ENCODE peak calls at places on chromosomes 13 and 19, in ten cellular contexts. T, V, C, K, H, D, F, R, G and M are unnamed samples.

GRCh38 chr19:50311723-50312635 is 17.2 kb downstream of the KCNC3 start:
- DNase-seq in T (no peak), V (no peak), C (no peak), K (no peak), H (no peak), D (no peak), F (no peak), R (no peak), G (no peak), M (no peak)

GRCh38 chr13:92768592-92768991 is 458.0 kb upstream of the GPC6 start:
- DNase-seq in T (no peak), V (no peak), C (no peak), K (no peak), H (no peak), D (no peak), F (no peak), R (no peak), G (no peak), M (no peak)

GRCh38 chr13:108534728-108535127 is 94.7 kb upstream of the MYO16 start:
- DNase-seq in T (no peak), V (no peak), C (no peak), K (no peak), H (no peak), D (no peak), F (no peak), R (no peak), G (no peak), M (no peak)

GRCh38 chr13:29993716-29994488 is 143.5 kb upstream of the UBL3 start:
- DNase-seq in T (no peak), V (peak), C (peak), K (no peak), H (no peak), D (no peak), F (no peak), R (no peak), G (no peak), M (no peak)

GRCh38 chr19:19366691-19367396 is 38.6 kb upstream of the GATAD2A start:
- DNase-seq in T (peak), V (peak), C (no peak), K (peak), H (peak), D (peak), F (peak), R (peak), G (peak), M (peak)

GRCh38 chr13:23567792-23568480 is 2.3 kb upstream of the TNFRSF19 start:
- DNase-seq in T (no peak), V (no peak), C (no peak), K (no peak), H (no peak), D (no peak), F (no peak), R (no peak), G (no peak), M (no peak)

GRCh38 chr13:98890186-98890585 is 87.7 kb downstream of the DOCK9 start:
- DNase-seq in T (peak), V (no peak), C (peak), K (no peak), H (no peak), D (peak), F (no peak), R (peak), G (no peak), M (no peak)

GRCh38 chr13:24630851-24631341 is 49.3 kb upstream of the ATP12A start:
- DNase-seq in T (no peak), V (no peak), C (no peak), K (no peak), H (no peak), D (no peak), F (no peak), R (no peak), G (no peak), M (no peak)

GRCh38 chr19:3073931-3074595 is 11.8 kb upstream of the TLE5 start:
- DNase-seq in T (no peak), V (no peak), C (no peak), K (no peak), H (no peak), D (no peak), F (no peak), R (no peak), G (no peak), M (no peak)